ENCODE peak calls at places on chromosomes 16 and 17, in four cellular contexts. N is uterus; B is CD8-positive, alpha-beta T cell; Y is dorsolateral prefrontal cortex. O is an unnamed sample.

GRCh38 chr16:2162676-2163118 is 7.1 kb downstream of the TRAF7 start:
- DNase-seq in N (no peak), Y (no peak), B (no peak), O (no peak)

GRCh38 chr16:77302249-77302648 is 103.0 kb downstream of the SYCE1L start:
- DNase-seq in Y (no peak), B (no peak), N (no peak), O (no peak)

GRCh38 chr16:5430598-5430997 is 333.0 kb upstream of the EEF2KMT start:
- DNase-seq in Y (no peak), B (no peak), N (no peak), O (no peak)

GRCh38 chr17:58577696-58578095 is 63.3 kb upstream of the MTMR4 start:
- DNase-seq in Y (peak), B (no peak), N (peak), O (peak)

GRCh38 chr17:40727447-40728231 is 24.1 kb upstream of the KRT24 start:
- DNase-seq in Y (no peak), B (no peak), N (no peak), O (no peak)

GRCh38 chr17:3972281-3972731 is 8.1 kb upstream of the ATP2A3 start:
- DNase-seq in N (no peak), B (no peak), Y (no peak), O (no peak)

GRCh38 chr17:58487589-58488427 is at the start of gene HSF5:
- DNase-seq in Y (no peak), N (no peak), B (peak), O (no peak)

GRCh38 chr16:2467301-2468141 is 3.6 kb upstream of the NTN3 start:
- DNase-seq in B (no peak), N (peak), Y (peak), O (peak)

GRCh38 chr16:55825115-55825728 is 7.7 kb downstream of the CES1 start:
- DNase-seq in Y (no peak), N (no peak), B (no peak), O (no peak)

GRCh38 chr16:82580293-82580900 is 46.4 kb upstream of the CDH13 start:
- DNase-seq in N (no peak), Y (peak), B (no peak), O (no peak)

GRCh38 chr17:77609553-77610517 is 348.7 kb upstream of the TNRC6C start:
- DNase-seq in B (peak), N (peak), Y (no peak), O (no peak)

GRCh38 chr16:17776465-17776864 is 305.7 kb upstream of the XYLT1 start:
- DNase-seq in N (no peak), B (no peak), Y (no peak), O (no peak)
- H3K27ac ChIP-seq in N (no peak), B (no peak), Y (no peak), O (no peak)

GRCh38 chr16:89159850-89160354 is 11.6 kb upstream of the CDH15 start:
- DNase-seq in B (no peak), Y (no peak), N (no peak), O (no peak)

GRCh38 chr16:89160977-89161701 is 10.4 kb upstream of the CDH15 start:
- DNase-seq in Y (no peak), B (no peak), N (no peak), O (no peak)

GRCh38 chr16:89162314-89162713 is 9.2 kb upstream of the CDH15 start:
- DNase-seq in Y (no peak), B (no peak), N (no peak), O (no peak)

GRCh38 chr16:89163297-89163696 is 8.3 kb upstream of the CDH15 start:
- DNase-seq in N (no peak), B (no peak), Y (no peak), O (no peak)

GRCh38 chr16:89161763-89162162 is 9.8 kb upstream of the CDH15 start:
- DNase-seq in N (no peak), Y (no peak), B (no peak), O (no peak)
- H3K27ac ChIP-seq in N (no peak), Y (no peak), B (no peak), O (no peak)

GRCh38 chr16:88939814-88940195 is 37.2 kb downstream of the CBFA2T3 start:
- DNase-seq in B (no peak), Y (no peak), N (no peak), O (peak)
- H3K27ac ChIP-seq in B (no peak), Y (peak), N (peak), O (peak)

GRCh38 chr17:30321314-30321713 is 12.5 kb downstream of the TMIGD1 start:
- DNase-seq in N (no peak), Y (no peak), B (no peak), O (no peak)

GRCh38 chr17:30326816-30327215 is 7.0 kb downstream of the TMIGD1 start:
- DNase-seq in B (no peak), Y (no peak), N (no peak), O (no peak)

GRCh38 chr17:30323895-30324319 is 9.9 kb downstream of the TMIGD1 start:
- DNase-seq in N (no peak), B (no peak), Y (no peak), O (no peak)

GRCh38 chr17:30323262-30323894 is 10.5 kb downstream of the TMIGD1 start:
- DNase-seq in Y (no peak), B (peak), N (no peak), O (no peak)

GRCh38 chr17:30324723-30325122 is 9.1 kb downstream of the TMIGD1 start:
- DNase-seq in Y (no peak), N (no peak), B (no peak), O (no peak)
- H3K27ac ChIP-seq in Y (no peak), N (no peak), B (no peak), O (no peak)

GRCh38 chr17:50146927-50147640 is 3.4 kb downstream of the PPP1R9B start:
- DNase-seq in B (no peak), N (no peak), Y (no peak), O (no peak)
- H3K27ac ChIP-seq in B (peak), N (peak), Y (peak), O (peak)

GRCh38 chr16:30186444-30186781 is 3.0 kb downstream of the CORO1A start:
- DNase-seq in Y (no peak), N (no peak), B (no peak), O (no peak)

GRCh38 chr16:30185141-30185682 is 1.8 kb downstream of the CORO1A start:
- DNase-seq in N (peak), Y (no peak), B (no peak), O (no peak)

GRCh38 chr16:30184430-30185140 is 1.2 kb downstream of the CORO1A start:
- DNase-seq in N (peak), B (peak), Y (no peak), O (peak)

GRCh38 chr16:30186782-30187555 is 3.6 kb downstream of the CORO1A start:
- DNase-seq in N (peak), B (peak), Y (no peak), O (peak)

GRCh38 chr16:30185683-30186421 is 2.5 kb downstream of the CORO1A start:
- DNase-seq in N (peak), Y (peak), B (peak), O (peak)
- H3K27ac ChIP-seq in N (no peak), Y (peak), B (peak), O (no peak)

DNA sequence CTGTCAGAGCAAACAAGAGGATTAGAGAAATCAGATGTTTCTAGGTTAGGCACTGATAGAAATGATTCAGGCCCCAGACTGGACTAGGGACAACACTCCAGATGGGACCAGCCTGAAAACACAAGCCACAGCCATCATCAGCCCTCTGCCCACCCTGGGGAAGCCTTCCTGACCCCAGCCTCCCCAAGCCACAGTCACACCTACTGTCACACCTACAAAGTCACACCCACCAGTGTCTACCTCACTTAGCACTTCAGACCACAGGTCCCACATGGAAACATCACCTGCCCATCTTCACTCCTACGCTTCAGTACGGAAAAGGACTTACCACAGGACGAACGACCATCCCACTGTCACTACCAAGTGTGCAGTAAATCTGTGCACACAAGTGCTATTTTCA is 197.9 kb downstream of the ZFHX3 start:
- DNase-seq in B (no peak), N (no peak), Y (no peak), O (no peak)
- H3K27ac ChIP-seq in B (no peak), N (peak), Y (no peak), O (peak)

O was measured in heart left ventricle.